ENCODE peak calls at places on chromosomes 16 and 17, in ten cellular contexts. Q is BJ, Y is natural killer cell, H is cardiac fibroblast, G is B cell, A is fibroblast of lung, E is astrocyte, B is HCT116, S is A549, C is brain microvascular endothelial cell. P is an unnamed sample.

GRCh38 chr16:71927383-71927782 is 32.1 kb downstream of the IST1 start:
- DNase-seq in Q (peak; percentile 80), Y (no peak), H (peak; percentile 93), G (no peak), A (peak; percentile 91), E (peak; percentile 88), B (peak; percentile 42), S (peak; percentile 28), C (peak; percentile 77), P (no peak)

GRCh38 chr17:17580662-17581470 is 10.6 kb downstream of the PEMT start:
- DNase-seq in Q (no peak), Y (no peak), H (peak; percentile 61), G (no peak), A (no peak), E (no peak), B (no peak), S (no peak), C (no peak), P (no peak)

GRCh38 chr16:66510711-66511614 is 39.0 kb downstream of the TK2 start:
- DNase-seq in Q (no peak), Y (no peak), H (no peak), G (no peak), A (peak; percentile 30), E (no peak), B (no peak), S (peak; percentile 35), C (no peak), P (no peak)

GRCh38 chr17:41145261-41145660 is 4.4 kb downstream of the KRTAP4-5 start:
- DNase-seq in Q (no peak), Y (no peak), H (no peak), G (no peak), A (no peak), E (no peak), B (no peak), S (no peak), C (no peak), P (no peak)

GRCh38 chr17:1649844-1650409 is at the start of gene RILP:
- DNase-seq in Q (no peak), Y (no peak), H (peak; percentile 57), G (no peak), A (peak; percentile 40), E (no peak), B (peak; percentile 24), S (peak; percentile 74), C (no peak), P (peak; percentile 41)

GRCh38 chr17:80290199-80290598 is 29.5 kb downstream of the RNF213 start:
- DNase-seq in Q (no peak), Y (no peak), H (no peak), G (no peak), A (no peak), E (no peak), B (no peak), S (no peak), C (no peak), P (no peak)

GRCh38 chr16:28304214-28304613 is 11.9 kb downstream of the SBK1 start:
- DNase-seq in Q (no peak), Y (no peak), H (peak; percentile 54), G (no peak), A (peak; percentile 28), E (peak; percentile 17), B (no peak), S (peak; percentile 35), C (peak; percentile 49), P (no peak)

GRCh38 chr17:72502940-72503341 is 382.1 kb downstream of the SOX9 start:
- DNase-seq in Q (peak; percentile 22), Y (no peak), H (peak; percentile 42), G (no peak), A (no peak), E (no peak), B (no peak), S (peak; percentile 58), C (no peak), P (no peak)

GRCh38 chr17:17849863-17850373 is 13.1 kb upstream of the SREBF1 start:
- DNase-seq in Q (no peak), Y (peak; percentile 73), H (peak; percentile 56), G (peak; percentile 65), A (peak; percentile 47), E (peak; percentile 30), B (no peak), S (peak; percentile 44), C (peak; percentile 76), P (peak; percentile 78)

GRCh38 chr16:86872126-86872525 is 293.8 kb downstream of the FOXL1 start:
- DNase-seq in Q (no peak), Y (no peak), H (no peak), G (no peak), A (no peak), E (no peak), B (no peak), S (no peak), C (no peak), P (no peak)

DNA sequence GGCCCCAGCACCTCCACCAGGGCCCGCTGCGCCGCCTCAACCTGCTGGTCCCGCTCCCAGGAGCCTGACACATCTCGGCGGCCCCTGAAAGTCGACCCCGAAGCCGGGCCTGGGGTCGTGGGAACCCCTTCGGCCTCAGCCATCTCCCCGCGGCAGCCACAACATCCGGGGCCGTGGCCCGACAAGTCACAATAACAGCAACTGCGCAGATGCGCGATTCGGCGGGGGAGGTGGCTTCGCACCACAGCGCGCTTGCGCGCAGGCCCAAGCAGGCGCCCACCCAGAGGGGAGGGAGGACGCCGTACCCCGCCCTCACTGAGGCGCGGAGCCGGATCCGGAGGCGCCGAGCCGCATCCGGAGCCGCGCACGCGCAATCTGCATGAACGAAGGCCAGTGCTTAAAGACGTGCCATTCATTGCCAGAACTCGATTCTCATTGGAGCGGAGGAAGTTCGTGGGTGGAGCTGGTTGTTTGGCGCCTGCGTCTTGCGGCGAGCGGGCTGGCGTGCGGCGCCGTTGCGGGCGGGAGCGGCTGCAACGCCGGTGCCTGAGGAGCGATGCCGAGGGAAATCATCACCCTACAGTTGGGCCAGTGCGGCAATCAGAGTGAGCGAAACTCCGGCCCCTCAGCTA is at the start of the genes RETREG3 and TUBG1:
- DNase-seq in Q (peak; percentile 97), Y (peak; percentile 98), H (peak; percentile 99), G (peak; percentile 100), A (peak; percentile 98), E (peak; percentile 97), B (peak; percentile 98), S (peak; percentile 100), C (peak; percentile 99), P (peak; percentile 100)
- TF ChIP-seq CTCF in Q (peak; percentile 55), Y (no peak), H (peak; percentile 49), G (peak; percentile 37), A (peak; percentile 33), E (no peak), B (no peak), S (no peak), C (peak; percentile 68), P (no peak)

GRCh38 chr17:7633093-7633492 is 3.2 kb downstream of the SHBG start:
- DNase-seq in Q (no peak), Y (no peak), H (no peak), G (no peak), A (no peak), E (no peak), B (no peak), S (peak; percentile 29), C (no peak), P (peak; percentile 4)
- TF ChIP-seq CTCF in Q (no peak), Y (no peak), H (no peak), G (no peak), A (no peak), E (no peak), B (peak; percentile 12), S (no peak), C (peak; percentile 17), P (no peak)

GRCh38 chr17:38616361-38616760 is 10.6 kb upstream of the SRCIN1 start:
- DNase-seq in Q (no peak), Y (no peak), H (no peak), G (no peak), A (no peak), E (no peak), B (no peak), S (no peak), C (no peak), P (no peak)

GRCh38 chr17:38619451-38619795 is 13.7 kb upstream of the SRCIN1 start:
- DNase-seq in Q (no peak), Y (no peak), H (no peak), G (no peak), A (no peak), E (no peak), B (no peak), S (no peak), C (no peak), P (no peak)

GRCh38 chr17:38619937-38620550 is 14.3 kb upstream of the SRCIN1 start:
- DNase-seq in Q (no peak), Y (no peak), H (no peak), G (no peak), A (no peak), E (no peak), B (no peak), S (no peak), C (no peak), P (no peak)

GRCh38 chr17:38617967-38618760 is 12.4 kb upstream of the SRCIN1 start:
- DNase-seq in Q (no peak), Y (no peak), H (no peak), G (no peak), A (no peak), E (no peak), B (no peak), S (no peak), C (no peak), P (no peak)

DNA sequence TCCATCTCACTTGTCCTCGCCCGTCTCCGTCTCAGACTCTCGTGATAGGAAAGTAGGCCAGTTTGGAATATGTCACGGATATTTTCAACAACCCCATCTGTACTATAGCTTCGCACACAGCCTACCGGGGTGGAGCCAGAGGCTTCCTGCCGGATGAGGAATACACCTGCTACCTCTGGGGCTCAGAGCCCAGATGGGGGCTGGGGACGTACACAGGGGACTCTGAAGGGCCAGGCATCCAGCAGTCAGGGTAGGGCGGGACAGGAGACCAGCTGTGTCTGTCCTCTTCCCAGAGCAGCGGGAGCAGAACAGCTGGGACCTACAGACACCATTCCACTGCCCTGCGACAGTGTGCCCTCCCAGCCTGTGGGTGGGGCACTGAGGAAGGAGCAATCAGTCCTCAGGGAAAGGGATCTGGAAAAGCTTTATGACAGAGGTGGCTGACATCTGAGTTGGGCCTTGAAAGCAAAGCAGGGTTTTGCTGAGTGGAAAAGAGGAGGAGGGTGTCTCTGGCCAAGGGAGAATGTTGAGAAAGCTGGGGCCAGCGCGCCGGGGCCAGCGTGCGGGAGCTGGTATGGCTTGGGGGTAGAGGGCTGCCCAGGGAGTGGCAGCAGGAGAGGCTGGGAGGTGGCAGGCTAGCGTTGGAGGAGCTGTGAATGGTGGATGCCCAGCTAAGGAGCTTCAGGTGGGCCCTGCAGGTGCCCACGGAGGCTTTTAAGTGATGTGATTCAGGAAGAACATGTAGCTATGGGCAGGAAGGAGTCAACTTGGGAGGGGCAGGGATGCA is 11.5 kb upstream of the SRCIN1 start:
- DNase-seq in Q (no peak), Y (no peak), H (no peak), G (no peak), A (no peak), E (no peak), B (no peak), S (no peak), C (no peak), P (no peak)
- TF ChIP-seq CTCF in Q (no peak), Y (no peak), H (no peak), G (no peak), A (no peak), E (no peak), B (no peak), S (no peak), C (no peak), P (no peak)

DNA sequence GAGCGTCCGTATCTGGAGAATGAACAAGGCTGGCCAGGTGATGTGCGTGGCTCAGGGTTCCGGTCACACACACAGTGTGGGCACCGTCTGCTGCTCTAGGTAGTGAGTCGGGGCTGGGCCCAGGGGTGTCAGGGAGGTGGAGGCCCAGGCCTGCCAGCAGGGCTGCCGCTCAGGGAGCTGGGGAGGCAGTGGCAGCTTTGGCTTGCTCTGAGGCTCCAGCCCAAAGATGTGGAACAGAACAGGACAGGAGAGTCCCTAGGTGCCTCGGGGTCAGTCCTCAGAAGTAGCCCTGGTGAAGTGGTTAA is 4.3 kb downstream of the TBL3 start:
- DNase-seq in Q (no peak), Y (no peak), H (no peak), G (no peak), A (no peak), E (no peak), B (no peak), S (no peak), C (no peak), P (no peak)
- TF ChIP-seq CTCF in Q (no peak), Y (no peak), H (no peak), G (no peak), A (no peak), E (no peak), B (no peak), S (no peak), C (no peak), P (no peak)

P was measured in GM10248.